ENCODE peak calls at places on chromosomes 2 and 18, in eight cellular contexts. One of them, this sample, is unnamed.

GRCh38 chr2:22355816-22356433 is 1029.1 kb upstream of the KLHL29 start:
- DNase-seq in stromal cell of bone marrow: no peak
- DNase-seq in occipital lobe: peak
- DNase-seq in GM12891: peak
- DNase-seq in left ventricle myocardium inferior: peak
- DNase-seq in stomach: peak
- DNase-seq in NCI-H1417: peak
- DNase-seq in SW 1271: no peak
- DNase-seq in this sample: no peak

GRCh38 chr2:210170442-210171303 is 536 bp downstream of the KANSL1L start:
- DNase-seq in stromal cell of bone marrow: peak
- DNase-seq in occipital lobe: peak
- DNase-seq in GM12891: peak
- DNase-seq in left ventricle myocardium inferior: peak
- DNase-seq in stomach: peak
- DNase-seq in NCI-H1417: peak
- DNase-seq in SW 1271: peak
- DNase-seq in this sample: peak

GRCh38 chr18:5104246-5104645 is 92.8 kb downstream of the AKAIN1 start:
- DNase-seq in stromal cell of bone marrow: no peak
- DNase-seq in occipital lobe: no peak
- DNase-seq in GM12891: no peak
- DNase-seq in left ventricle myocardium inferior: no peak
- DNase-seq in stomach: no peak
- DNase-seq in NCI-H1417: no peak
- DNase-seq in SW 1271: no peak
- DNase-seq in this sample: no peak

GRCh38 chr2:37181726-37182684 is 6.5 kb downstream of the SULT6B1 start:
- DNase-seq in stromal cell of bone marrow: no peak
- DNase-seq in occipital lobe: no peak
- DNase-seq in GM12891: no peak
- DNase-seq in left ventricle myocardium inferior: no peak
- DNase-seq in stomach: no peak
- DNase-seq in NCI-H1417: no peak
- DNase-seq in SW 1271: no peak
- DNase-seq in this sample: no peak

GRCh38 chr2:98063289-98063688 is 23.7 kb upstream of the VWA3B start:
- DNase-seq in stromal cell of bone marrow: no peak
- DNase-seq in occipital lobe: no peak
- DNase-seq in GM12891: no peak
- DNase-seq in left ventricle myocardium inferior: no peak
- DNase-seq in stomach: no peak
- DNase-seq in NCI-H1417: no peak
- DNase-seq in SW 1271: no peak
- DNase-seq in this sample: no peak

GRCh38 chr2:225573603-225574002 is 174.1 kb downstream of the NYAP2 start:
- DNase-seq in stromal cell of bone marrow: no peak
- DNase-seq in occipital lobe: no peak
- DNase-seq in GM12891: no peak
- DNase-seq in left ventricle myocardium inferior: no peak
- DNase-seq in stomach: no peak
- DNase-seq in NCI-H1417: no peak
- DNase-seq in SW 1271: no peak
- DNase-seq in this sample: no peak

GRCh38 chr2:4937550-4937949 is 754.6 kb upstream of the SOX11 start:
- DNase-seq in stromal cell of bone marrow: no peak
- DNase-seq in occipital lobe: no peak
- DNase-seq in GM12891: no peak
- DNase-seq in left ventricle myocardium inferior: no peak
- DNase-seq in stomach: no peak
- DNase-seq in NCI-H1417: no peak
- DNase-seq in SW 1271: no peak
- DNase-seq in this sample: no peak

GRCh38 chr2:16331761-16332160 is 333.9 kb downstream of the CYRIA start:
- DNase-seq in stromal cell of bone marrow: no peak
- DNase-seq in occipital lobe: no peak
- DNase-seq in GM12891: no peak
- DNase-seq in left ventricle myocardium inferior: no peak
- DNase-seq in stomach: no peak
- DNase-seq in NCI-H1417: no peak
- DNase-seq in SW 1271: no peak
- DNase-seq in this sample: no peak

GRCh38 chr2:45892236-45892701 is 240.8 kb downstream of the PRKCE start:
- DNase-seq in stromal cell of bone marrow: no peak
- DNase-seq in occipital lobe: no peak
- DNase-seq in GM12891: no peak
- DNase-seq in left ventricle myocardium inferior: no peak
- DNase-seq in stomach: no peak
- DNase-seq in NCI-H1417: peak
- DNase-seq in SW 1271: no peak
- DNase-seq in this sample: no peak

GRCh38 chr2:222848862-222849261 is 12.0 kb upstream of the ACSL3 start:
- DNase-seq in stromal cell of bone marrow: no peak
- DNase-seq in occipital lobe: no peak
- DNase-seq in GM12891: no peak
- DNase-seq in left ventricle myocardium inferior: no peak
- DNase-seq in stomach: no peak
- DNase-seq in NCI-H1417: no peak
- DNase-seq in SW 1271: no peak
- DNase-seq in this sample: no peak

GRCh38 chr2:113111823-113112287 is 15.5 kb upstream of the IL1RN start:
- DNase-seq in stromal cell of bone marrow: no peak
- DNase-seq in occipital lobe: no peak
- DNase-seq in GM12891: no peak
- DNase-seq in left ventricle myocardium inferior: no peak
- DNase-seq in stomach: no peak
- DNase-seq in NCI-H1417: no peak
- DNase-seq in SW 1271: no peak
- DNase-seq in this sample: no peak

GRCh38 chr18:51865538-51865937 is 474.5 kb upstream of the DCC start:
- DNase-seq in stromal cell of bone marrow: no peak
- DNase-seq in occipital lobe: no peak
- DNase-seq in GM12891: no peak
- DNase-seq in left ventricle myocardium inferior: no peak
- DNase-seq in stomach: no peak
- DNase-seq in NCI-H1417: no peak
- DNase-seq in SW 1271: no peak
- DNase-seq in this sample: no peak

GRCh38 chr18:79510046-79510685 is 114.4 kb downstream of the NFATC1 start:
- DNase-seq in stromal cell of bone marrow: no peak
- DNase-seq in occipital lobe: no peak
- DNase-seq in GM12891: no peak
- DNase-seq in left ventricle myocardium inferior: no peak
- DNase-seq in stomach: no peak
- DNase-seq in NCI-H1417: no peak
- DNase-seq in SW 1271: no peak
- DNase-seq in this sample: no peak

GRCh38 chr2:199199797-199200196 is 257.9 kb downstream of the SATB2 start:
- DNase-seq in stromal cell of bone marrow: no peak
- DNase-seq in occipital lobe: no peak
- DNase-seq in GM12891: no peak
- DNase-seq in left ventricle myocardium inferior: no peak
- DNase-seq in stomach: no peak
- DNase-seq in NCI-H1417: no peak
- DNase-seq in SW 1271: no peak
- DNase-seq in this sample: no peak

GRCh38 chr2:25313711-25314513 is 27.8 kb downstream of the DNMT3A start:
- DNase-seq in stromal cell of bone marrow: no peak
- DNase-seq in occipital lobe: no peak
- DNase-seq in GM12891: no peak
- DNase-seq in left ventricle myocardium inferior: no peak
- DNase-seq in stomach: no peak
- DNase-seq in NCI-H1417: no peak
- DNase-seq in SW 1271: no peak
- DNase-seq in this sample: no peak

GRCh38 chr2:156437272-156437671 is 1.1 kb downstream of the GPD2 start:
- DNase-seq in stromal cell of bone marrow: no peak
- DNase-seq in occipital lobe: no peak
- DNase-seq in GM12891: no peak
- DNase-seq in left ventricle myocardium inferior: no peak
- DNase-seq in stomach: peak
- DNase-seq in NCI-H1417: no peak
- DNase-seq in SW 1271: no peak
- DNase-seq in this sample: peak

GRCh38 chr2:176038694-176039093 is 36.6 kb upstream of the LNPK start:
- DNase-seq in stromal cell of bone marrow: no peak
- DNase-seq in occipital lobe: no peak
- DNase-seq in GM12891: no peak
- DNase-seq in left ventricle myocardium inferior: no peak
- DNase-seq in stomach: no peak
- DNase-seq in NCI-H1417: no peak
- DNase-seq in SW 1271: no peak
- DNase-seq in this sample: no peak

GRCh38 chr2:223725494-223725893 is 111.9 kb downstream of the AP1S3 start:
- DNase-seq in stromal cell of bone marrow: peak
- DNase-seq in occipital lobe: peak
- DNase-seq in GM12891: no peak
- DNase-seq in left ventricle myocardium inferior: peak
- DNase-seq in stomach: peak
- DNase-seq in NCI-H1417: peak
- DNase-seq in SW 1271: peak
- DNase-seq in this sample: no peak

GRCh38 chr2:226635221-226635620 is 164.4 kb downstream of the IRS1 start:
- DNase-seq in stromal cell of bone marrow: no peak
- DNase-seq in occipital lobe: no peak
- DNase-seq in GM12891: no peak
- DNase-seq in left ventricle myocardium inferior: no peak
- DNase-seq in stomach: no peak
- DNase-seq in NCI-H1417: no peak
- DNase-seq in SW 1271: no peak
- DNase-seq in this sample: no peak

GRCh38 chr2:239394978-239395377 is 5.8 kb downstream of the HDAC4 start:
- DNase-seq in stromal cell of bone marrow: no peak
- DNase-seq in occipital lobe: no peak
- DNase-seq in GM12891: no peak
- DNase-seq in left ventricle myocardium inferior: no peak
- DNase-seq in stomach: no peak
- DNase-seq in NCI-H1417: no peak
- DNase-seq in SW 1271: no peak
- DNase-seq in this sample: no peak

GRCh38 chr2:239245107-239245506 is 155.7 kb downstream of the HDAC4 start:
- DNase-seq in stromal cell of bone marrow: no peak
- DNase-seq in occipital lobe: no peak
- DNase-seq in GM12891: no peak
- DNase-seq in left ventricle myocardium inferior: no peak
- DNase-seq in stomach: peak
- DNase-seq in NCI-H1417: peak
- DNase-seq in SW 1271: no peak
- DNase-seq in this sample: no peak

GRCh38 chr2:23850564-23851256 is 76.2 kb downstream of the ATAD2B start:
- DNase-seq in stromal cell of bone marrow: no peak
- DNase-seq in occipital lobe: no peak
- DNase-seq in GM12891: peak
- DNase-seq in left ventricle myocardium inferior: no peak
- DNase-seq in stomach: no peak
- DNase-seq in NCI-H1417: no peak
- DNase-seq in SW 1271: no peak
- DNase-seq in this sample: no peak

GRCh38 chr18:54679318-54680149 is 88.5 kb downstream of the DYNAP start:
- DNase-seq in stromal cell of bone marrow: peak
- DNase-seq in occipital lobe: no peak
- DNase-seq in GM12891: no peak
- DNase-seq in left ventricle myocardium inferior: no peak
- DNase-seq in stomach: no peak
- DNase-seq in NCI-H1417: peak
- DNase-seq in SW 1271: peak
- DNase-seq in this sample: no peak

GRCh38 chr2:36889782-36890181 is 76.6 kb downstream of the STRN start:
- DNase-seq in stromal cell of bone marrow: peak
- DNase-seq in occipital lobe: no peak
- DNase-seq in GM12891: no peak
- DNase-seq in left ventricle myocardium inferior: no peak
- DNase-seq in stomach: no peak
- DNase-seq in NCI-H1417: no peak
- DNase-seq in SW 1271: peak
- DNase-seq in this sample: peak

GRCh38 chr2:8822218-8822617 is 15.2 kb downstream of the KIDINS220 start:
- DNase-seq in stromal cell of bone marrow: peak
- DNase-seq in occipital lobe: no peak
- DNase-seq in GM12891: no peak
- DNase-seq in left ventricle myocardium inferior: no peak
- DNase-seq in stomach: no peak
- DNase-seq in NCI-H1417: no peak
- DNase-seq in SW 1271: no peak
- DNase-seq in this sample: peak

GRCh38 chr2:11203480-11203879 is 48.2 kb downstream of the SLC66A3 start:
- DNase-seq in stromal cell of bone marrow: peak
- DNase-seq in occipital lobe: no peak
- DNase-seq in GM12891: no peak
- DNase-seq in left ventricle myocardium inferior: no peak
- DNase-seq in stomach: no peak
- DNase-seq in NCI-H1417: no peak
- DNase-seq in SW 1271: peak
- DNase-seq in this sample: peak